ENCODE peak calls at places on chromosomes 13 and 19, in six cellular contexts. S is endothelial cell of umbilical vein, U is GM13977, F is H9, Y is heart left ventricle, P is heart right ventricle. L is an unnamed sample.

GRCh38 chr13:95099541-95099940 is 201.7 kb downstream of the ABCC4 start:
- DNase-seq in S (peak), U (no peak), Y (no peak), F (no peak), P (no peak), L (no peak)

GRCh38 chr13:42569576-42570344 is 4.2 kb upstream of the TNFSF11 start:
- DNase-seq in F (no peak), Y (no peak), P (no peak), U (peak), S (no peak), L (no peak)

GRCh38 chr19:2193807-2194206 is 30.1 kb downstream of the DOT1L start:
- DNase-seq in S (no peak), P (no peak), U (no peak), F (no peak), Y (no peak), L (no peak)

GRCh38 chr19:15379996-15380647 is 535 bp upstream of the AKAP8 start:
- DNase-seq in U (peak), S (peak), Y (no peak), P (peak), F (peak), L (no peak)

GRCh38 chr13:113820813-113821651 is 42.8 kb downstream of the GAS6 start:
- DNase-seq in F (no peak), P (peak), S (peak), U (no peak), Y (peak), L (no peak)

GRCh38 chr19:58477871-58478270 is 1.7 kb downstream of the ZNF446 start:
- DNase-seq in F (peak), S (no peak), U (no peak), P (no peak), Y (no peak), L (no peak)

GRCh38 chr19:48558018-48558684 is 6.2 kb downstream of the SULT2B1 start:
- DNase-seq in S (no peak), U (no peak), P (no peak), Y (no peak), F (peak), L (no peak)

GRCh38 chr13:97567510-97568243 is 133.7 kb downstream of the RAP2A start:
- DNase-seq in S (no peak), U (peak), F (peak), P (no peak), Y (no peak), L (no peak)

GRCh38 chr19:5903502-5904301 is at the start of gene NDUFA11:
- DNase-seq in F (peak), P (peak), Y (peak), U (peak), S (peak), L (peak)

GRCh38 chr19:48443262-48443661 is 2.5 kb upstream of the GRWD1 start:
- DNase-seq in S (no peak), P (no peak), Y (no peak), F (no peak), U (peak), L (no peak)

GRCh38 chr13:24834902-24835510 is 71.0 kb downstream of the RNF17 start:
- DNase-seq in U (no peak), P (no peak), F (no peak), S (no peak), Y (no peak), L (no peak)

GRCh38 chr13:99636306-99636705 is 135.0 kb downstream of the TM9SF2 start:
- DNase-seq in F (no peak), U (no peak), Y (no peak), S (no peak), P (no peak), L (no peak)

GRCh38 chr19:17703823-17704463 is 15.3 kb upstream of the MAP1S start:
- DNase-seq in S (peak), P (no peak), Y (peak), F (peak), U (peak), L (peak)

GRCh38 chr13:64505511-64505910 is 2724.6 kb downstream of the PCDH9 start:
- DNase-seq in S (no peak), U (no peak), F (no peak), Y (no peak), P (no peak), L (no peak)

GRCh38 chr19:664913-665443 is 2.0 kb upstream of the RNF126 start:
- DNase-seq in Y (peak), F (peak), S (peak), U (peak), P (peak), L (peak)

GRCh38 chr19:7971553-7972520 is 28.4 kb upstream of the TIMM44 start:
- DNase-seq in P (no peak), F (no peak), S (no peak), U (no peak), Y (no peak), L (no peak)

GRCh38 chr13:34437873-34438272 is 504.2 kb upstream of the NBEA start:
- DNase-seq in U (no peak), F (no peak), S (no peak), Y (no peak), P (no peak), L (no peak)

GRCh38 chr13:79398915-79399314 is 7.1 kb downstream of the RBM26 start:
- DNase-seq in F (no peak), Y (no peak), S (no peak), P (no peak), U (no peak), L (no peak)

GRCh38 chr13:112693831-112694497 is 4.1 kb downstream of the ATP11A start:
- DNase-seq in S (peak), P (peak), F (peak), Y (peak), U (no peak), L (no peak)

GRCh38 chr19:51097166-51097736 is 11.0 kb downstream of the CTU1 start:
- DNase-seq in S (peak), P (peak), Y (peak), U (peak), F (peak), L (peak)

GRCh38 chr19:16342002-16342715 is 17.5 kb downstream of the KLF2 start:
- DNase-seq in F (no peak), Y (peak), P (peak), S (no peak), U (peak), L (peak)

GRCh38 chr19:51887522-51888498 is at the start of gene ZNF577:
- DNase-seq in S (peak), P (peak), U (peak), F (peak), Y (peak), L (peak)

GRCh38 chr19:39059302-39059701 is 24.9 kb upstream of the ACP7 start:
- DNase-seq in P (no peak), S (no peak), F (no peak), U (no peak), Y (no peak), L (no peak)

GRCh38 chr13:61148691-61149332 is 266.8 kb downstream of the PCDH20 start:
- DNase-seq in P (no peak), Y (no peak), F (no peak), S (no peak), U (no peak), L (no peak)

GRCh38 chr19:30694156-30694555 is 322.0 kb downstream of the ZNF536 start:
- DNase-seq in Y (no peak), U (no peak), P (no peak), F (no peak), S (no peak), L (no peak)

GRCh38 chr19:30699871-30700280 is 327.7 kb downstream of the ZNF536 start:
- DNase-seq in F (no peak), Y (no peak), U (no peak), P (no peak), S (no peak), L (no peak)

GRCh38 chr19:30695171-30695875 is 323.1 kb downstream of the ZNF536 start:
- DNase-seq in S (no peak), F (peak), U (no peak), Y (no peak), P (no peak), L (no peak)

GRCh38 chr19:30693179-30693578 is 321.0 kb downstream of the ZNF536 start:
- DNase-seq in U (no peak), P (no peak), Y (no peak), S (no peak), F (no peak), L (no peak)

GRCh38 chr19:30696514-30696913 is 324.3 kb downstream of the ZNF536 start:
- DNase-seq in F (peak), Y (no peak), S (no peak), P (no peak), U (no peak), L (no peak)
- TF ChIP-seq CTCF in F (peak), Y (peak), S (no peak), P (peak), U (peak), L (no peak)

DNA sequence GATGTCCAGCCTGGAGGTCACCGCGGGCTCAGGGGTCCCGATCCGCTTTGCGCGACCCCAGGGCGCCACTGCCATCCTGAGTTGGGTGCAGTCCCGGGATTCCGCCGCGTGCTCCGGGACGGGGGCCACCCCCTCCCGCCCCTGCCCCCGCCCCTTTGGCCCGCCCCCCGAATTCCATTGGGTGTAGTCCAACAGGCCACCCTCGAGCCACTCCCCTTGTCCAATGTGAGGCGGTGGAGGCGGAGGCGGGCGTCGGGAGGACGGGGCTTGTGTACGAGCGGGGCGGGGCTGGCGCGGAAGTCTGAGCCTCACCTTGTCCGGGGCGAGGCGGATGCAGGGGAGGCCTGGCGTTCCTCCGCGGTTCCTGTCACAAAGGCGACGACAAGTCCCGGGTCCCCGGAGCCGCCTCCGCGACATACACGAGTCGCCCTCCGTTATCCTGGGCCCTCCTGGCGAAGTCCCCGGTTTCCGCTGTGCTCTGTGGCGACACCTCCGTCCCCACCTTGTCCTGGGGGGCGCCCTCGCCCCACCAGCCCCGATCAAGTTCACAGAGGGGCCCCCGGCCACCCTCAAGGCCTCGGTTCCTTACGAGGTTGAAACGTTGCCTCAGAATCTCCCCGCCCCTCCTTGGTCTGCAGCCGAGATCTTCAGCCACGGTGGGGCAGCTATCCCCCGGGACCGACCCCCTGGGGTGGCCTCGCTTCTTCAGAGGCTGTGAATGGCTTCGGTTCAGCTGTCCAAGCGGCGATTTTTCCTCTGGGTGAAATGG is 1.2 kb downstream of the LDLR start:
- DNase-seq in F (peak), Y (peak), S (peak), P (peak), U (peak), L (peak)
- TF ChIP-seq CTCF in F (no peak), Y (no peak), S (no peak), P (no peak), U (no peak), L (no peak)

GRCh38 chr13:111460548-111461444 is 140.4 kb downstream of the TEX29 start:
- DNase-seq in Y (no peak), U (no peak), S (no peak), F (peak), P (peak), L (no peak)
- TF ChIP-seq CTCF in Y (peak), U (peak), S (no peak), F (peak), P (peak), L (no peak)

DNA sequence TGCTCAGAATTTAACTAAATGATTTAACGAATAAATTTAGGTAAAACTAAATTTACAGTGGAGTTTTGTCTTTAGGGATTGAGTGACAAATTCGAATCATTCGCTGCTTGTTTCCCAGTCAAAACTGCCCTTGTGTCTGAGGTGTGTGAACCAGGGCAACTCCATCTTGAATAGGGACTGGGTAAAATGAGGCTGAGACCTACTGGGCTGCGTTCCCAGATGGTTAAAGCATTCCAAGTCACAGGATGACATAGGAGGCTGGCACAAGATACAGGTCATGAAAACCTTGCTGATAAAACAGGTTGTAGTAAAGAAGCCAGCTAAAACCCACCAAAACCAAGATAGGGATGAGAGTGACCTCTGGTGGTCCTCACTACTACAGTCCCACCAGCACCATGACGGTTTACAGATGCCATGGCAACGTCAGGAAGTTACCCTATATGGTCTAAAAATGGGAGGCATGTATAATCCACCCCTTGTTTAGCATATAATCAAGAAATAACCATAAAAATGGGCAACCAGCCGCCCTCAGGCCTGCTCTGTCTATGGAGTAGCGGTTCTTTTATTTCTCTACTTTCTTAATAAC is 10.2 kb upstream of the ANKRD10 start:
- DNase-seq in S (no peak), F (peak), Y (no peak), P (no peak), U (no peak), L (no peak)
- TF ChIP-seq CTCF in S (no peak), F (peak), Y (peak), P (no peak), U (peak), L (no peak)

DNA sequence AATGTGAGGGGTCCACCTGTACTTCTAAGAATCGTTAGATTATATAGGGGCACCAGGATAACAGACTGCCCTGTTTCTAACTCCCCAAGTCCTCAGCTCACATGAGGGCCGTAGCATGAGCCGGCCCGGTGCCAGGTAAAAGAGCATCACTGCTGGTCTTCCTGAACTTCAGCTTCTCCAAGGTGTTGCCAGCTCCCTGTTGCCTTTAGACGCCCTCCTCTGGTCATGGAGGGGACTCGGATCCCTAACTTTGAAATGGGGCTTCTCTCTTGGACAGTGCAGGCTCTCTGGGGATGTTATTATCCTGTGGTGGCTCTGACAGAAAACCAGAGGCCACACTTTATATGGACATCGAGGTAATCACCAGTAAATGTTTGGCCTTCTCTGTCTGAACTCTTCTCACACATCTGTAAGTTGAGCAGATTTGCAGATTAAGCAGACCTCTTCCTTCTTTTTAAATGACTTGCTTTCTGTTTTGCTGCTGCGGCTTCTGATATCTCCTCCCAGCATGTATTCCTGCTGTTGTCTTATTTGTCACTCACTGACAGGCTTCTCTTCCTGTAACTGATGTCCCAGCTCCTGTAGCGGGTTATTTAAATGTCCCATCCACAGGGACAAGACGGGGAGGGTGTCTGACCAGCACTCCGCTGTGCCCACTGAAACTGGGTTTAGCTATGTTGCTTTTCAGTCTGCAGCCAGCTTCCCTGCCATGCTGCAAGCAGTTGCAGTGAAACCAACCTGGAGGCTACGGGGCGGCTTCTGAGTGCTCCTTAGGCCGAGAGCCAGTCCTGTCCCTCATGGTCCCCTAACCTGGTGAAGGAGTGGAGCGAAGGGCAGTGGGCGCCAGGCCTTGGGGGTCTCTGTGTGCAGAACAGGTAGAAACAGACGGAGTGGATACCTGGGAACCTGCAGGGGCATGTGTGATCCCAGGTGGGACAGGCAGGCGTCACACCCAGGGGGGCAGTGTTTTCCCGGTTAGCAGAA is 39.2 kb downstream of the TSSK6 start:
- DNase-seq in P (no peak), Y (no peak), S (no peak), U (no peak), F (peak), L (no peak)
- TF ChIP-seq CTCF in P (peak), Y (peak), S (no peak), U (peak), F (peak), L (peak)

GRCh38 chr13:30017880-30018279 is 167.5 kb upstream of the UBL3 start:
- DNase-seq in P (no peak), F (peak), U (no peak), Y (no peak), S (no peak), L (no peak)
- TF ChIP-seq CTCF in P (no peak), F (peak), U (no peak), Y (no peak), S (no peak), L (no peak)

DNA sequence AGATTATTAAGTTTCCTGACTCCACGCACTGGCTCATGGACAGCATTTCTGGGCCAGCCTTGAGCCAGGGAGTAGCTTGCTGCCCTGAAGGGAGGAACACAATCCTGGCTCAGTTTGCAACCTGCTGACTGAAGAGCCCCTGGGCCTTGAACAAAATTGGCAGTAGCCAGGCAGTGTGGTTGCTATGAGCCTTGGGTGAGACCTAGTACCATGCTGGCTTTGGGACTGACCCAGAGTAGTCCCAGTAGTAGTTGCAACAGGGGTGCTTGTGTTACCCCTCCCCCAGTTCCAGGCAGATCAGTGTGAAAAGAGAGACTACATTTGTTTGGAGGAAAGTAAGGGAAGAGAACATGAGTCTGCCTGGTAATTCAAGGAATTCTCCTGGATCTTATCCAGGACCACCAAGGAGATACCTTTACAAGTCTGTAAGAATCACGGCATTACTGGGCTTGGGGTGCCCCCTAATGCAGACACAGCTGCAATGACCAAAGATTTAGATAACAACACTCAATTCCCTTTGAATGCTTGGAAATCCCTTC is 22.0 kb downstream of the ITGBL1 start:
- DNase-seq in F (peak), P (no peak), U (no peak), S (peak), Y (no peak), L (no peak)
- TF ChIP-seq CTCF in F (peak), P (peak), U (no peak), S (peak), Y (peak), L (no peak)

DNA sequence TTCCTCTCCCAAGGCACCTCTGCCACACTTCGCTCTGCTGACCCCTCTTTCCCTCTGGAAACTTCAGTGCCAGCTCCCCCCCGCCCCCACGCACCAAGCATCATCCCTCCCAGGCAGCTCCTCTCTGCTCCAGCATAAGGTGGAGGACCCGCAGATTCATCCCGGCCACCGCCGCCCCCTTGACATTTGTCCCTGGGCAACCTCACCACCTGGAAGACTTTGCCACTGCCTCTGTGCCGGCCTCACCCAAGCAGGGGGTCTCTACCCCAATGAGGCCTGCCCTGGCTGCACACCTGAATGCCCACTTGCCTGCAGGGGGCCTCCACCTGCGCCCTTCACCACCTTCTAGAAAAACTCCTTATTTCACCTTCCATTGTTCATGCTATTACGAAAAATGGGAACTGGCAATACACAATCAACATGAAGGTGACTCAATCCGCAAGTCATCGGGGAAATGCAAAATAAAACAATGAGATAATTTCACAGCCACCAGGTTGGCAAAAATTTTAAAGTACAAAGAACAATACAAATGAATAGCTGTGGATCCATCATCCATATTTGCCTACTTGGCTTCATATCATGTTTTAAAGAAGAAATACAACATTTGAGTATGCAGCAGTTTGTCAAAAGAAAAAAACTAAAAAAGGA is 21.9 kb downstream of the CCNE1 start:
- DNase-seq in S (no peak), U (no peak), F (no peak), P (no peak), Y (no peak), L (no peak)
- TF ChIP-seq CTCF in S (no peak), U (no peak), F (no peak), P (no peak), Y (no peak), L (no peak)